ENCODE peak calls at places on chromosome 9, in nine cellular contexts. G is T-cell; F is mammary epithelial cell; P is GM23338; B is activated T-helper 1 cell treated with anti-CD3 and anti-CD28 coated beads, Interleukin-2, amount 50 U/mL, for 16 hours; E is anterior cingulate cortex; X is NAMALWA; M is OCI-LY7; K is HTR-8/SVneo. N is an unnamed sample.

GRCh38 chr9:5633243-5633642 is 4.3 kb downstream of the RIC1 start:
- DNase-seq in G (no peak), F (peak), P (no peak), B (no peak), E (no peak), X (no peak), M (no peak), K (peak), N (no peak)

GRCh38 chr9:130912932-130913598 is 16.5 kb upstream of the QRFP start:
- DNase-seq in G (no peak), F (peak), P (no peak), B (no peak), E (no peak), X (no peak), M (no peak), K (peak), N (no peak)

GRCh38 chr9:137984005-137984404 is 106.4 kb downstream of the CACNA1B start:
- DNase-seq in G (no peak), F (no peak), P (no peak), B (no peak), E (no peak), X (no peak), M (no peak), K (no peak), N (no peak)

GRCh38 chr9:130934702-130935659 is 4.1 kb downstream of the FIBCD1 start:
- DNase-seq in G (no peak), F (no peak), P (no peak), B (no peak), E (no peak), X (no peak), M (no peak), K (no peak), N (no peak)

GRCh38 chr9:135135927-135136311 is 48.5 kb downstream of the OLFM1 start:
- DNase-seq in G (no peak), F (no peak), P (no peak), B (no peak), E (no peak), X (no peak), M (no peak), K (no peak), N (no peak)

GRCh38 chr9:3874472-3875370 is 348.9 kb upstream of the RFX3 start:
- DNase-seq in G (no peak), F (no peak), P (no peak), B (no peak), E (no peak), X (no peak), M (no peak), K (no peak), N (no peak)

GRCh38 chr9:120735415-120736126 is 21.3 kb upstream of the MEGF9 start:
- DNase-seq in G (no peak), F (no peak), P (no peak), B (no peak), E (no peak), X (peak), M (peak), K (no peak), N (no peak)

GRCh38 chr9:116891438-116891837 is 204.3 kb downstream of the TRIM32 start:
- DNase-seq in G (no peak), F (no peak), P (no peak), B (no peak), E (no peak), X (no peak), M (no peak), K (no peak), N (no peak)

GRCh38 chr9:136152543-136152866 is 33.8 kb upstream of the TMEM250 start:
- DNase-seq in G (no peak), F (no peak), P (no peak), B (no peak), E (no peak), X (no peak), M (no peak), K (no peak), N (no peak)

GRCh38 chr9:111438576-111439235 is 45.5 kb downstream of the ECPAS start:
- DNase-seq in G (no peak), F (no peak), P (no peak), B (no peak), E (no peak), X (no peak), M (no peak), K (no peak), N (no peak)

GRCh38 chr9:130331573-130331972 is 66.0 kb downstream of the HMCN2 start:
- DNase-seq in G (no peak), F (peak), P (peak), B (no peak), E (no peak), X (no peak), M (no peak), K (no peak), N (no peak)

GRCh38 chr9:32969270-32969669 is 32.2 kb downstream of the APTX start:
- DNase-seq in G (no peak), F (peak), P (peak), B (no peak), E (no peak), X (no peak), M (no peak), K (no peak), N (no peak)

GRCh38 chr9:124320062-124320973 is 62.6 kb downstream of the NEK6 start:
- DNase-seq in G (peak), F (peak), P (peak), B (no peak), E (no peak), X (peak), M (peak), K (peak), N (peak)

GRCh38 chr9:36728651-36729520 is 156.2 kb downstream of the MELK start:
- DNase-seq in G (peak), F (peak), P (peak), B (peak), E (no peak), X (peak), M (peak), K (peak), N (no peak)

GRCh38 chr9:447230-448025 is 232.8 kb downstream of the DOCK8 start:
- DNase-seq in G (peak), F (peak), P (no peak), B (peak), E (no peak), X (no peak), M (peak), K (no peak), N (no peak)

GRCh38 chr9:2178034-2178734 is 163.0 kb downstream of the SMARCA2 start:
- DNase-seq in G (no peak), F (peak), P (no peak), B (no peak), E (no peak), X (no peak), M (no peak), K (no peak), N (peak)

GRCh38 chr9:6605202-6605601 is 40.3 kb downstream of the GLDC start:
- DNase-seq in G (no peak), F (no peak), P (no peak), B (no peak), E (no peak), X (no peak), M (peak), K (no peak), N (no peak)

N was measured in LNCaP clone FGC.